ENCODE peak calls at places on chromosome X, in eight cellular contexts. D is lung, Q is A549, I is HFF-Myc, S is right lobe of liver, C is K562, E is heart left ventricle, A is cardiac muscle cell. J is an unnamed sample.

GRCh38 chrX:9465380-9466114 is 689 bp downstream of the TBL1X start:
- DNase-seq in D (no peak), Q (no peak), I (no peak), S (peak), C (peak), E (peak), A (no peak), J (peak)

GRCh38 chrX:526295-527224 is 104.0 kb upstream of the SHOX start:
- DNase-seq in D (no peak), Q (peak), I (no peak), S (no peak), C (no peak), E (no peak), A (no peak), J (no peak)

GRCh38 chrX:25206761-25207160 is 191.0 kb upstream of the ARX start:
- DNase-seq in D (no peak), Q (no peak), I (no peak), S (no peak), C (no peak), E (no peak), A (no peak), J (no peak)

GRCh38 chrX:2903366-2903765 is 25.8 kb downstream of the ARSD start:
- DNase-seq in D (no peak), Q (peak), I (no peak), S (no peak), C (no peak), E (no peak), A (no peak), J (no peak)

GRCh38 chrX:40579880-40580536 is 762 bp upstream of the ATP6AP2 start:
- DNase-seq in D (no peak), Q (no peak), I (no peak), S (no peak), C (no peak), E (no peak), A (no peak), J (no peak)

GRCh38 chrX:140432328-140433025 is 72.4 kb downstream of the SOX3 start:
- DNase-seq in D (no peak), Q (no peak), I (no peak), S (peak), C (no peak), E (peak), A (no peak), J (no peak)

GRCh38 chrX:70476934-70477733 is 32.5 kb downstream of the DLG3 start:
- DNase-seq in D (no peak), Q (peak), I (peak), S (no peak), C (peak), E (no peak), A (peak), J (no peak)

GRCh38 chrX:9355739-9356138 is 109.1 kb upstream of the TBL1X start:
- DNase-seq in D (no peak), Q (no peak), I (no peak), S (no peak), C (peak), E (no peak), A (no peak), J (no peak)

GRCh38 chrX:105872921-105873320 is 50.6 kb downstream of the NRK start:
- DNase-seq in D (no peak), Q (no peak), I (no peak), S (no peak), C (no peak), E (peak), A (peak), J (no peak)

GRCh38 chrX:135707880-135708279 is 5.6 kb upstream of the CT45A1 start:
- DNase-seq in D (no peak), Q (peak), I (no peak), S (no peak), C (peak), E (no peak), A (peak), J (peak)

GRCh38 chrX:119118780-119119395 is 8.7 kb downstream of the KIAA1210 start:
- DNase-seq in D (no peak), Q (peak), I (no peak), S (peak), C (peak), E (peak), A (peak), J (peak)

GRCh38 chrX:52923781-52924241 is 26.7 kb downstream of the FAM156B start:
- DNase-seq in D (no peak), Q (peak), I (no peak), S (no peak), C (no peak), E (peak), A (peak), J (no peak)

GRCh38 chrX:85111347-85111746 is 107.7 kb downstream of the APOOL start:
- DNase-seq in D (no peak), Q (no peak), I (no peak), S (no peak), C (peak), E (no peak), A (peak), J (no peak)

GRCh38 chrX:12771445-12772069 is 19.7 kb upstream of the PRPS2 start:
- DNase-seq in D (peak), Q (peak), I (peak), S (peak), C (peak), E (peak), A (peak), J (peak)

GRCh38 chrX:17005712-17006372 is 59.4 kb downstream of the REPS2 start:
- DNase-seq in D (no peak), Q (no peak), I (no peak), S (no peak), C (no peak), E (no peak), A (peak), J (no peak)

GRCh38 chrX:148380614-148381561 is 119.5 kb upstream of the AFF2 start:
- DNase-seq in D (no peak), Q (no peak), I (no peak), S (no peak), C (no peak), E (no peak), A (no peak), J (no peak)

GRCh38 chrX:80808160-80808735 is 1.4 kb downstream of the BRWD3 start:
- DNase-seq in D (peak), Q (peak), I (no peak), S (peak), C (peak), E (peak), A (peak), J (peak)

GRCh38 chrX:34521563-34521962 is 135.5 kb downstream of the TMEM47 start:
- DNase-seq in D (no peak), Q (peak), I (no peak), S (no peak), C (no peak), E (no peak), A (no peak), J (no peak)

GRCh38 chrX:154327026-154327820 is 31.6 kb downstream of the TKTL1 start:
- DNase-seq in D (no peak), Q (no peak), I (no peak), S (no peak), C (no peak), E (no peak), A (no peak), J (no peak)

GRCh38 chrX:7198499-7198898 is 50.5 kb upstream of the PUDP start:
- DNase-seq in D (no peak), Q (no peak), I (no peak), S (no peak), C (no peak), E (no peak), A (no peak), J (no peak)

GRCh38 chrX:56796641-56797395 is 67.8 kb downstream of the NBDY start:
- DNase-seq in D (peak), Q (no peak), I (no peak), S (peak), C (no peak), E (no peak), A (no peak), J (no peak)

GRCh38 chrX:71367396-71367795 is 1.2 kb downstream of the TAF1 start:
- DNase-seq in D (no peak), Q (peak), I (no peak), S (no peak), C (peak), E (no peak), A (no peak), J (no peak)

GRCh38 chrX:146278381-146278780 is 460.8 kb downstream of the SLITRK2 start:
- DNase-seq in D (no peak), Q (no peak), I (no peak), S (no peak), C (peak), E (no peak), A (no peak), J (no peak)

GRCh38 chrX:43655151-43655676 is 885 bp upstream of the MAOA start:
- DNase-seq in D (peak), Q (peak), I (no peak), S (no peak), C (no peak), E (peak), A (peak), J (peak)

GRCh38 chrX:151815461-151815860 is 80.9 kb downstream of the CNGA2 start:
- DNase-seq in D (no peak), Q (no peak), I (no peak), S (no peak), C (no peak), E (no peak), A (peak), J (no peak)

GRCh38 chrX:127558811-127559210 is 493.4 kb downstream of the ACTRT1 start:
- DNase-seq in D (no peak), Q (no peak), I (no peak), S (no peak), C (no peak), E (no peak), A (no peak), J (no peak)

GRCh38 chrX:36908801-36909403 is 99.3 kb upstream of the FAM47C start:
- DNase-seq in D (no peak), Q (peak), I (no peak), S (no peak), C (peak), E (no peak), A (peak), J (no peak)

GRCh38 chrX:155071694-155072215 is 447 bp downstream of the BRCC3 start:
- DNase-seq in D (peak), Q (no peak), I (no peak), S (no peak), C (peak), E (no peak), A (no peak), J (peak)

GRCh38 chrX:30414144-30414543 is 105.0 kb upstream of the NR0B1 start:
- DNase-seq in D (no peak), Q (peak), I (no peak), S (no peak), C (no peak), E (no peak), A (no peak), J (no peak)

GRCh38 chrX:12701625-12702024 is 89.6 kb upstream of the PRPS2 start:
- DNase-seq in D (peak), Q (peak), I (peak), S (peak), C (peak), E (peak), A (peak), J (peak)

GRCh38 chrX:7132335-7133035 is 15.0 kb upstream of the STS start:
- DNase-seq in D (peak), Q (peak), I (no peak), S (peak), C (peak), E (no peak), A (peak), J (peak)

GRCh38 chrX:107701493-107702121 is 73.3 kb downstream of the PRPS1 start:
- DNase-seq in D (no peak), Q (no peak), I (no peak), S (no peak), C (no peak), E (no peak), A (no peak), J (no peak)

GRCh38 chrX:107700317-107700774 is 72.0 kb downstream of the PRPS1 start:
- DNase-seq in D (no peak), Q (no peak), I (no peak), S (no peak), C (no peak), E (no peak), A (peak), J (no peak)

GRCh38 chrX:107704181-107704580 is 71.4 kb downstream of the TSC22D3 start:
- DNase-seq in D (no peak), Q (no peak), I (no peak), S (no peak), C (no peak), E (no peak), A (no peak), J (no peak)

GRCh38 chrX:107699611-107700010 is 71.3 kb downstream of the PRPS1 start:
- DNase-seq in D (no peak), Q (no peak), I (no peak), S (no peak), C (no peak), E (no peak), A (no peak), J (no peak)

DNA sequence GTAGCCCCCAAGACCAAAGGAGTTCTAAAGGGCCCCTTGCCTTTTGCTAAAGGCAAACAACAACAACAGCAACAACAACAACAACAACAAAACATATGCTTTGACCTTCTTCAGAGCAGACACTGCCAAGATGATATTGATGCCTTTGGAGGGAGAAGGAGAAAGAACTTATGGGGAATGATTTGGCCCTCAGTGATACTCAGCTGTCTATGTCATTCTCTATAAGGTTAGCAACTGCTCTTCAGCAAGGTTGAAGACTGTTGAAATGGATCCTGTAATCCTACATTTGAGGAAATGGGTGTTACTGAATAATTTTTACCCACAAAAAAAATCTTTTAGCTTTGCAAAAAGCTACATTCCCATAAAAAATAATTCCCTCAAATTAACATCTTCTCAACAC is 72.5 kb downstream of the PRPS1 start:
- DNase-seq in D (no peak), Q (no peak), I (no peak), S (no peak), C (no peak), E (no peak), A (no peak), J (no peak)
- TF ChIP-seq CTCF in D (no peak), Q (no peak), I (no peak), S (no peak), C (no peak), E (no peak), A (no peak), J (no peak)

GRCh38 chrX:11188664-11189063 is 77.5 kb downstream of the HCCS start:
- DNase-seq in D (no peak), Q (no peak), I (peak), S (no peak), C (no peak), E (no peak), A (no peak), J (no peak)
- TF ChIP-seq CTCF in D (no peak), Q (no peak), I (no peak), S (no peak), C (no peak), E (no peak), A (no peak), J (no peak)

GRCh38 chrX:15515931-15516330 is 15.3 kb downstream of the BMX start:
- DNase-seq in D (no peak), Q (no peak), I (no peak), S (no peak), C (peak), E (peak), A (peak), J (no peak)
- TF ChIP-seq CTCF in D (no peak), Q (no peak), I (no peak), S (no peak), C (peak), E (no peak), A (no peak), J (no peak)

DNA sequence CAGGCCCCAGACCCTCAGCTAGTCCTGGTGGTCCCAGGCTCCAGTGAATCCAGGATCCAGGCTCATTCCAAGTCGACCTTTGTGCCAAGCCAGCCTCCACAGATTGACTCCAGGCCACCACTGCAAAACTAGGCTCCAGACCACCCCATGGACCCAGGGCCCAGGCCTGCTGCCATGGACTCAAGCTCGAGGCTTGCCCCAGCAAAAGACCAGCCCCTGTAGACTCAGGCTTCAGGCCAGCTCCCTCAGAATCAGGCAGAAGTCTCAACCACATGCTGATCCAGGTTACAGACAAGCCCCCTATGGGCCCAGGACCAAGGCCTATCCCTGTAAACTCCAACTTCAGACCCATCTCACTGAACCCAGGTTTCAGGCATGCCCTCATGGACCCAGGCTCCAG is 692.4 kb downstream of the PCDH19 start:
- DNase-seq in D (no peak), Q (no peak), I (no peak), S (no peak), C (no peak), E (no peak), A (no peak), J (no peak)
- TF ChIP-seq CTCF in D (no peak), Q (no peak), I (no peak), S (no peak), C (no peak), E (no peak), A (no peak), J (no peak)

GRCh38 chrX:120306640-120307039 is 4.6 kb downstream of the TMEM255A start:
- DNase-seq in D (no peak), Q (no peak), I (no peak), S (no peak), C (peak), E (no peak), A (no peak), J (no peak)

GRCh38 chrX:120310861-120311631 is at the start of gene TMEM255A:
- DNase-seq in D (no peak), Q (peak), I (no peak), S (no peak), C (no peak), E (peak), A (peak), J (no peak)

GRCh38 chrX:120309873-120310730 is 1.2 kb downstream of the TMEM255A start:
- DNase-seq in D (no peak), Q (peak), I (no peak), S (no peak), C (no peak), E (no peak), A (no peak), J (no peak)

GRCh38 chrX:120308959-120309872 is 2.0 kb downstream of the TMEM255A start:
- DNase-seq in D (peak), Q (peak), I (no peak), S (peak), C (no peak), E (peak), A (peak), J (no peak)

DNA sequence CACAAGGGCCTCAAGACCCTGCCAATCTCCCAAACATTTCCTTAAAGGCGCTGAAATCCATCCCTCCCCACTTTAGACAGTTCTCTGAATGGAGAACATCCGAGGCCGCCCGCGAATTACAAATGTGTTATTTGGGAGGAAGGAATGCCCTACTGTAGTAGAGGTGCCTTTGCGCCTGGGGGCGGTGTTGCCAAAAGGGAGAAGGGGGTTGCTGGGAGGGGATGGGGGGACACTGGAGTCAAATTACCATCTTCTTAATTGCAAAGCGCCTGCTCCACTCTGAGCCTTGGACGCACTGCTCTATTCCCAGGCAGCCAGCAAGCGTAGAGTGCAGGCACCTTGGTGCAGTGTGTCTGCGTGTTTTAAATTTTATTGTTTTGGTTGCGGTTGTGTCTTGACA is 2.7 kb downstream of the TMEM255A start:
- DNase-seq in D (no peak), Q (no peak), I (no peak), S (no peak), C (no peak), E (no peak), A (no peak), J (no peak)
- TF ChIP-seq CTCF in D (no peak), Q (no peak), I (no peak), S (no peak), C (no peak), E (no peak), A (no peak), J (peak)

DNA sequence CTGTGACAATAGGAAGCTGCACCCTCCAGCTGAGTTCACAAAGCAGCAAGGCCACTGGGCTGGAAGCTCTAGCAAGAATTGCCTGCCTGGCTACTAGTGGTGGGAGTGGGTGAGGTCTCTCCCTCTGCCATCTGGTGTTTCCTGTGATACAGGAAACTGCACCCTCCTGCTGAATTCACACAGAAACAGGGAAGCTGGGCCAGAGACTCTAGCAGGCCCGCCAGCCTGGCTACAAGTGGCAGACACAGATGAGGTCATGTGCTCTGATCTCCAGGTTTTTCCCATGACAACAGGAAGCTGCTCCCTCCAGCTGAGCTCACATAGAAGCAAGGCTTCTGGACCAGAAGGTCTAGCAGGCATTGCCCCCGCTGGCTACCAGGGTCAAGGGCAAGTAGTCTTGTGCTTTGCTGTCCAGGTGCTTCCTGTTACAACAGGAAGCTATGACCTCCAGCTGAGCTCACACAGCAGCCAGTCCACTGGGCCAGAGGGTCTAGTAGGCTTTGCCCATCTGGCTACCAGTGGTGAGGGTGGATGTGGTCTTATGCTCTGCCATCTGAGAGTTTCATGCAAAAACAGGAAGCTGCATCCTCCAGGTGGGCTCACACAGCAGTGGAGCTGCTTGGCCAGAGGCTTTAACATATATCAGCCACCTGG is 41.5 kb upstream of the ZXDA start:
- DNase-seq in D (no peak), Q (no peak), I (no peak), S (no peak), C (no peak), E (peak), A (no peak), J (no peak)
- TF ChIP-seq CTCF in D (no peak), Q (no peak), I (no peak), S (no peak), C (no peak), E (no peak), A (no peak), J (no peak)

DNA sequence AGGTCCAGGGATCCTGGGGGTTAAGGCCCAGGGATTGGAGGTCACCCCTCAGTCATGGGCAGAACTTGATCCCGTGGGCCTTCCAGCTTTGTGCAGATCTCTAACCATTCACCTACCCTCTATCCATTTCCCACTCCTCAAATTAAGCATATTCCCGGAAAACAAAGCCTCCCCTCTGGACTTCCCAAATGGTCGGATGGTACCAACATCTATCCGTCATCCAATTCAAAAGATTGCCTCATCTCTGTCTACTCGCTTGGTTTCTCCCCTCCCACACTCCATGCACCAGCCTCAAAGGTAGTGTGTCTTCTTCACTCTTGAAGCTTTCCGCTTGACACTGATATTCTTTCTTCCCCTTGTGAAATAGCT is 473 bp upstream of the BCLAF3 start:
- DNase-seq in D (no peak), Q (no peak), I (no peak), S (no peak), C (no peak), E (no peak), A (no peak), J (no peak)
- TF ChIP-seq CTCF in D (no peak), Q (no peak), I (no peak), S (peak), C (no peak), E (no peak), A (no peak), J (no peak)

J was measured in neural crest cell.